ENCODE peak calls at places on chromosomes 12 and 14, in four cellular contexts. X is stimulated activated CD4-positive, alpha-beta T cell treated with anti-CD3 and anti-CD28 coated beads, Interleukin-15, amount 100 ng/mL, for 1 hour; L is activated CD8-positive, alpha-beta memory T cell treated with anti-CD3 and anti-CD28 coated beads for 4 hours; Z is iris pigment epithelial cell. Y is an unnamed sample.

GRCh38 chr12:7006639-7007038 is 11.6 kb downstream of the LPCAT3 start:
- DNase-seq in X (no peak), L (no peak), Z (no peak), Y (no peak)

GRCh38 chr12:27429606-27430005 is 16.9 kb upstream of the SMCO2 start:
- DNase-seq in L (no peak), Z (peak; percentile 21), X (no peak), Y (no peak)

GRCh38 chr14:65080954-65081747 is 21.2 kb downstream of the MAX start:
- DNase-seq in Z (peak; percentile 36), L (no peak), X (no peak), Y (no peak)

GRCh38 chr14:35366048-35366428 is 38.5 kb downstream of the NFKBIA start:
- DNase-seq in Z (no peak), X (no peak), L (no peak), Y (no peak)

GRCh38 chr12:50822082-50822481 is 20.6 kb upstream of the TMPRSS12 start:
- DNase-seq in L (no peak), X (no peak), Z (no peak), Y (no peak)

GRCh38 chr14:69924181-69924580 is 45.0 kb downstream of the SMOC1 start:
- DNase-seq in Z (peak; percentile 46), L (no peak), X (no peak), Y (no peak)

GRCh38 chr14:58717211-58717610 is 79.4 kb downstream of the DACT1 start:
- DNase-seq in L (no peak), X (no peak), Z (peak; percentile 38), Y (no peak)

GRCh38 chr12:49038291-49038955 is 19.8 kb upstream of the PRKAG1 start:
- DNase-seq in L (no peak), X (no peak), Z (no peak), Y (no peak)

Y was measured in LNCaP clone FGC.